ENCODE peak calls at places on chromosomes 7 and 10, in six cellular contexts. V is HCT116, L is SK-N-SH, U is A549, R is H1, E is K562. M is an unnamed sample.

GRCh38 chr10:113557389-113558321 is 4.8 kb downstream of the HABP2 start:
- DNase-seq in V (no peak), L (peak), U (no peak), R (peak), E (peak), M (peak)

GRCh38 chr10:19003341-19003740 is 45.3 kb upstream of the MALRD1 start:
- DNase-seq in V (no peak), L (no peak), U (no peak), R (no peak), E (no peak), M (no peak)

GRCh38 chr7:46220066-46220630 is 299.1 kb upstream of the IGFBP3 start:
- DNase-seq in V (no peak), L (no peak), U (no peak), R (peak), E (no peak), M (no peak)

GRCh38 chr7:155979994-155980393 is 167.7 kb upstream of the SHH start:
- DNase-seq in V (no peak), L (no peak), U (no peak), R (no peak), E (no peak), M (no peak)

GRCh38 chr7:41047789-41048191 is 655.1 kb downstream of the INHBA start:
- DNase-seq in V (no peak), L (peak), U (no peak), R (peak), E (no peak), M (no peak)

GRCh38 chr10:12264204-12264908 is 68.4 kb downstream of the CDC123 start:
- DNase-seq in V (peak), L (peak), U (peak), R (peak), E (peak), M (peak)

GRCh38 chr7:157567666-157568065 is 230.9 kb downstream of the DNAJB6 start:
- DNase-seq in V (no peak), L (no peak), U (no peak), R (no peak), E (no peak), M (no peak)

GRCh38 chr7:30594055-30594539 is 581 bp upstream of the GARS1 start:
- DNase-seq in V (no peak), L (peak), U (peak), R (peak), E (peak), M (no peak)

GRCh38 chr7:127135871-127136485 is 116.8 kb downstream of the GRM8 start:
- DNase-seq in V (no peak), L (peak), U (no peak), R (no peak), E (no peak), M (no peak)
- TF ChIP-seq MAX in V (no peak), L (no peak), U (no peak), R (no peak), E (no peak), M (no peak)

GRCh38 chr7:149774237-149775175 is 1.1 kb upstream of the ZNF467 start:
- DNase-seq in V (no peak), L (no peak), U (no peak), R (no peak), E (no peak), M (peak)
- H3K4me2 ChIP-seq in V (peak), L (no peak), U (peak), R (peak), E (no peak), M (no peak)

GRCh38 chr7:33909312-33909711 is 4.0 kb downstream of the BMPER start:
- DNase-seq in V (no peak), L (no peak), U (no peak), R (no peak), E (no peak), M (no peak)
- TF ChIP-seq MAX in V (no peak), L (no peak), U (no peak), R (no peak), E (no peak), M (no peak)

GRCh38 chr7:24951441-24951840 is 28.5 kb downstream of the OSBPL3 start:
- DNase-seq in V (no peak), L (no peak), U (no peak), R (no peak), E (no peak), M (no peak)
- H3K4me2 ChIP-seq in V (no peak), L (no peak), U (no peak), R (no peak), E (no peak), M (no peak)

GRCh38 chr7:51369746-51370145 is 53.1 kb upstream of the COBL start:
- DNase-seq in V (no peak), L (no peak), U (no peak), R (no peak), E (no peak), M (no peak)
- TF ChIP-seq MAX in V (no peak), L (no peak), U (no peak), R (no peak), E (no peak), M (no peak)

DNA sequence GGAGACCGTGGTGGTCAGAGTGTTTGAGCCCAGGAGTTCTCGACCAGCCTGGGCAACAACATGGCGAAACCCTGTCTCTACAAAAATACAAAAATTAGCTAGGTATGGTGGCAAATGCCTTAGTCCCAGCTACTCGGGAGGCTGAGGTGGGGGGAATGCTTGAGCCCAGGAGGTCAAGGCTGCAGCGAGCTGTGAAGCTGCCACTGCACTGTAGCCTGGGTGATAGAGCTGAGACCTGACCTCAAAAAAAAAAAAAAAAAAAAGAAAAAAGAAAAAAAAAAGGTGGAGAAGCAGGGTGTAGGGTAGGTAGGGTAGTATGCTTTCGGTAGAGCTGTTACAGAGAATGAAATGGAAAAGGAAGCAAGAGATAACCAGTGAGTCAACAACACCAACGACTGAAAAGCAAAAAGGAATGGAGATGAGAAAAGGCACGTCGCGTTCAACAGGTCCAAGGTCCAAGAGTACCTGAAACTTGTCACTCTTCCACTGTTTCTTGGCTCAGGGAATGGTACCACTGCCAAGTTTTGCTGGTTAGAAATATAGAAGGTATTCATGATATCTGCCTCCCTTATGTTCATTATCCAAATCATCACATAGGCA is 4.3 kb upstream of the RSBN1L start:
- DNase-seq in V (no peak), L (no peak), U (no peak), R (no peak), E (no peak), M (no peak)
- H3K4me2 ChIP-seq in V (no peak), L (no peak), U (no peak), R (no peak), E (peak), M (no peak)

GRCh38 chr10:77804371-77804770 is 122.2 kb downstream of the DLG5 start:
- DNase-seq in V (no peak), L (no peak), U (no peak), R (no peak), E (no peak), M (no peak)

GRCh38 chr10:77809336-77809735 is 117.2 kb downstream of the DLG5 start:
- DNase-seq in V (no peak), L (no peak), U (no peak), R (no peak), E (no peak), M (no peak)

GRCh38 chr10:77807706-77808105 is 118.8 kb downstream of the DLG5 start:
- DNase-seq in V (no peak), L (no peak), U (no peak), R (no peak), E (no peak), M (no peak)

GRCh38 chr10:77805676-77806075 is 120.9 kb downstream of the DLG5 start:
- DNase-seq in V (no peak), L (no peak), U (no peak), R (no peak), E (no peak), M (no peak)

GRCh38 chr10:77806511-77807157 is 119.9 kb downstream of the DLG5 start:
- DNase-seq in V (no peak), L (no peak), U (no peak), R (no peak), E (no peak), M (no peak)
- TF ChIP-seq MAX in V (no peak), L (no peak), U (no peak), R (no peak), E (no peak), M (no peak)

GRCh38 chr10:17607060-17607459 is 10.1 kb downstream of the HACD1 start:
- DNase-seq in V (no peak), L (no peak), U (no peak), R (no peak), E (no peak), M (no peak)

GRCh38 chr10:17609523-17610079 is 7.6 kb downstream of the HACD1 start:
- DNase-seq in V (no peak), L (no peak), U (no peak), R (no peak), E (no peak), M (no peak)

GRCh38 chr10:17607603-17608332 is 9.4 kb downstream of the HACD1 start:
- DNase-seq in V (peak), L (peak), U (peak), R (no peak), E (peak), M (peak)

GRCh38 chr10:17605936-17606335 is 11.2 kb downstream of the HACD1 start:
- DNase-seq in V (no peak), L (no peak), U (no peak), R (no peak), E (no peak), M (no peak)

DNA sequence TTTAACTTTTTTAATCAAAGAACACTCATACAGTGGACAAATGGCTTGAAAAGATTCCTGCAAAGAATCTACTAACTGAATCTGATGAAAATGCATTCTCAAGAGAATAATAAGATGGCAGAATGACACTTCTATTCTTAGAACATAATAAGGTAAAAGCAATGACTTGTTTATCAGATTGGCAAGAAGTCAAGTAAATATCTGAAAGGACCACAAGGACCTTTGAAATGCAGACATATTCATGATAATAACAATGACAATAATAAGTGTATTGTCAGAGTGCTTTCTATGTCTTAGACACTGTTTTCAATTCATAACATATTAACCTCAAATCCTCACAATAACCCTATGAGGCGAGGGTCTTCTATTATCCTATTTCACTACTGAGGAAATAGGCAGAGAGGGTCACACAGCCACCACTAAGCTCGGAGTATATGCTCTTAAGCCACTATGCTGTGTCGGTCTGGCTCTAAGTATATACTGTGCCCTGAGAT is 10.6 kb downstream of the HACD1 start:
- DNase-seq in V (no peak), L (no peak), U (no peak), R (no peak), E (no peak), M (peak)
- H3K4me2 ChIP-seq in V (no peak), L (no peak), U (no peak), R (no peak), E (no peak), M (no peak)

GRCh38 chr7:43479042-43479441 is 103.9 kb upstream of the STK17A start:
- DNase-seq in V (no peak), L (no peak), U (no peak), R (peak), E (no peak), M (no peak)
- TF ChIP-seq MAX in V (no peak), L (no peak), U (no peak), R (no peak), E (no peak), M (no peak)